ENCODE peak calls at places on chromosomes 5 and 9, in six cellular contexts. A is SHP77 treated with DMSO at 0.1 percent for 48 hours; D is NCI-H1092; U is iris pigment epithelial cell; J is smooth muscle cell of the brain vasculature; P is activated naive CD8-positive, alpha-beta T cell treated with anti-CD3 and anti-CD28 coated beads, Interleukin-2, amount 50 U/mL, for 24 hours. L is an unnamed sample.

GRCh38 chr5:105428461-105429129 is 1866.0 kb upstream of the NUDT12 start:
- DNase-seq in U (no peak), A (no peak), P (no peak), D (no peak), J (no peak), L (no peak)

GRCh38 chr5:178335287-178336030 is 102.9 kb upstream of the PHYKPL start:
- DNase-seq in A (no peak), J (no peak), D (no peak), P (no peak), U (no peak), L (no peak)

GRCh38 chr5:76372320-76373054 is 30.6 kb upstream of the IQGAP2 start:
- DNase-seq in A (no peak), U (peak; percentile 96), J (peak; percentile 31), D (no peak), P (no peak), L (peak; percentile 96)

GRCh38 chr5:92800360-92800759 is 780.7 kb downstream of the NR2F1-AS1 start:
- DNase-seq in U (peak; percentile 96), J (peak; percentile 78), A (peak; percentile 96), D (peak; percentile 37), P (no peak), L (no peak)

GRCh38 chr5:68562308-68562707 is 346.8 kb downstream of the PIK3R1 start:
- DNase-seq in U (peak; percentile 75), J (peak; percentile 43), A (peak; percentile 9), D (no peak), P (no peak), L (no peak)

GRCh38 chr9:112925058-112925641 is 34.5 kb upstream of the SLC46A2 start:
- DNase-seq in P (peak; percentile 9), U (peak; percentile 30), A (peak; percentile 39), J (no peak), D (peak; percentile 35), L (peak; percentile 69)

GRCh38 chr9:130669965-130670364 is 5.6 kb downstream of the PRDM12 start:
- DNase-seq in A (no peak), J (no peak), U (no peak), D (no peak), P (no peak), L (no peak)

GRCh38 chr5:169717298-169717697 is 80.2 kb downstream of the DOCK2 start:
- DNase-seq in D (no peak), U (peak; percentile 52), A (no peak), J (no peak), P (no peak), L (peak; percentile 97)

GRCh38 chr9:114016629-114017423 is 61.3 kb downstream of the AMBP start:
- DNase-seq in U (no peak), J (no peak), P (no peak), A (no peak), D (no peak), L (no peak)

GRCh38 chr5:131382407-131383395 is 118.8 kb downstream of the CDC42SE2 start:
- DNase-seq in A (peak; percentile 41), P (peak; percentile 27), U (peak; percentile 73), D (no peak), J (no peak), L (peak; percentile 78)

GRCh38 chr5:127650649-127651048 is 1.8 kb downstream of the CTXN3 start:
- DNase-seq in P (no peak), J (no peak), A (no peak), D (no peak), U (peak; percentile 92), L (peak; percentile 45)

GRCh38 chr9:14813336-14814020 is 90.9 kb upstream of the CER1 start:
- DNase-seq in U (peak; percentile 62), A (no peak), D (no peak), J (peak; percentile 13), P (no peak), L (no peak)

GRCh38 chr5:31824886-31825774 is 186.2 kb downstream of the PDZD2 start:
- DNase-seq in A (peak; percentile 75), J (peak; percentile 51), P (peak; percentile 19), U (peak; percentile 73), D (no peak), L (peak; percentile 61)

GRCh38 chr5:78587775-78588291 is 60.7 kb downstream of the LHFPL2 start:
- DNase-seq in A (no peak), D (no peak), P (no peak), U (peak; percentile 93), J (no peak), L (no peak)

GRCh38 chr9:14296462-14296861 is 17.5 kb downstream of the NFIB start:
- DNase-seq in D (no peak), A (no peak), J (no peak), P (no peak), U (no peak), L (no peak)

GRCh38 chr9:3664044-3664443 is 138.2 kb upstream of the RFX3 start:
- DNase-seq in U (peak; percentile 63), A (no peak), P (no peak), J (no peak), D (no peak), L (no peak)

GRCh38 chr5:157977957-157978505 is 119.1 kb upstream of the CLINT1 start:
- DNase-seq in J (no peak), D (no peak), U (no peak), P (no peak), A (no peak), L (no peak)

GRCh38 chr5:77418162-77418561 is 74.0 kb downstream of the WDR41 start:
- DNase-seq in A (no peak), P (no peak), J (no peak), U (no peak), D (no peak), L (no peak)

GRCh38 chr5:10329808-10330481 is 22.2 kb upstream of the CMBL start:
- DNase-seq in D (no peak), P (no peak), A (no peak), U (peak; percentile 73), J (no peak), L (no peak)